ENCODE peak calls at places on chromosome 6, in four cellular contexts. Z, V, Q and P are unnamed samples.

GRCh38 chr6:168156742-168157265 is 77.8 kb upstream of the FRMD1 start:
- DNase-seq in V (no peak), Z (no peak), Q (no peak), P (no peak)

GRCh38 chr6:119147101-119148053 is 68.9 kb upstream of the FAM184A start:
- DNase-seq in V (peak), Q (peak), Z (peak), P (no peak)

GRCh38 chr6:150025201-150025917 is at the start of gene RAET1L:
- DNase-seq in Z (peak), Q (no peak), V (no peak), P (no peak)

GRCh38 chr6:149152521-149152920 is 165.0 kb upstream of the TAB2 start:
- DNase-seq in Q (no peak), V (no peak), Z (no peak), P (no peak)

GRCh38 chr6:158536891-158537798 is 22.7 kb upstream of the TMEM181 start:
- DNase-seq in Z (peak), V (no peak), Q (no peak), P (no peak)

GRCh38 chr6:150683320-150683719 is 83.6 kb downstream of the PLEKHG1 start:
- DNase-seq in V (no peak), Q (no peak), Z (no peak), P (no peak)

GRCh38 chr6:109515781-109516409 is 32.9 kb upstream of the ZBTB24 start:
- DNase-seq in Z (no peak), Q (no peak), V (no peak), P (no peak)

GRCh38 chr6:27133281-27134227 is 113.9 kb upstream of the PRSS16 start:
- DNase-seq in Q (peak), Z (no peak), V (peak), P (peak)

GRCh38 chr6:75528423-75528822 is 34.8 kb upstream of the FILIP1 start:
- DNase-seq in V (no peak), Z (peak), Q (no peak), P (no peak)

GRCh38 chr6:56242343-56242742 is 5.0 kb downstream of the COL21A1 start:
- DNase-seq in Q (no peak), Z (no peak), V (no peak), P (no peak)

GRCh38 chr6:11496152-11497060 is 41.1 kb upstream of the TMEM170B start:
- DNase-seq in Z (peak), Q (peak), V (peak), P (peak)

GRCh38 chr6:136696238-136696637 is 96.0 kb downstream of the MAP3K5 start:
- DNase-seq in Q (no peak), V (no peak), Z (peak), P (no peak)

GRCh38 chr6:134080171-134080795 is 27.9 kb upstream of the SLC2A12 start:
- DNase-seq in Q (no peak), V (no peak), Z (no peak), P (no peak)

GRCh38 chr6:35663447-35664235 is 25.1 kb downstream of the FKBP5 start:
- DNase-seq in Q (no peak), Z (peak), V (no peak), P (no peak)

GRCh38 chr6:42276008-42276890 is 58.6 kb upstream of the MRPS10 start:
- DNase-seq in Q (no peak), V (no peak), Z (peak), P (no peak)

GRCh38 chr6:26329763-26330511 is 35.1 kb upstream of the BTN3A2 start:
- DNase-seq in V (no peak), Q (peak), Z (no peak), P (peak)

GRCh38 chr6:35166160-35166919 is 25.2 kb upstream of the TCP11 start:
- DNase-seq in V (no peak), Z (no peak), Q (no peak), P (no peak)

GRCh38 chr6:42375905-42376304 is 75.8 kb downstream of the TRERF1 start:
- DNase-seq in V (no peak), Z (no peak), Q (no peak), P (no peak)

GRCh38 chr6:11354019-11354418 is 121.6 kb upstream of the NEDD9 start:
- DNase-seq in Q (peak), Z (peak), V (peak), P (no peak)

GRCh38 chr6:111975501-111975900 is 78.4 kb upstream of the CCN6 start:
- DNase-seq in Z (no peak), V (peak), Q (no peak), P (no peak)

GRCh38 chr6:157823001-157823522 is at the start of gene SNX9:
- DNase-seq in Z (no peak), V (no peak), Q (peak), P (peak)

GRCh38 chr6:158283304-158284005 is 28.8 kb upstream of the TULP4 start:
- DNase-seq in Q (no peak), Z (peak), V (no peak), P (no peak)

GRCh38 chr6:27375613-27376079 is 12.9 kb upstream of the ZNF391 start:
- DNase-seq in Q (no peak), Z (no peak), V (no peak), P (no peak)

GRCh38 chr6:106630366-106630765 is 988 bp downstream of the QRSL1 start:
- DNase-seq in Z (no peak), Q (no peak), V (no peak), P (no peak)

GRCh38 chr6:16059496-16059895 is 69.4 kb upstream of the MYLIP start:
- DNase-seq in Z (peak), V (no peak), Q (no peak), P (no peak)

GRCh38 chr6:32947552-32948465 is 5.1 kb downstream of the HLA-DMA start:
- DNase-seq in Q (peak), Z (no peak), V (no peak), P (no peak)

GRCh38 chr6:13678255-13678983 is 33.2 kb downstream of the RANBP9 start:
- DNase-seq in Q (no peak), Z (no peak), V (no peak), P (no peak)

GRCh38 chr6:45801471-45802289 is 214.0 kb downstream of the CLIC5 start:
- DNase-seq in V (peak), Z (no peak), Q (no peak), P (no peak)

GRCh38 chr6:111745186-111745585 is 128.1 kb downstream of the FYN start:
- DNase-seq in V (no peak), Q (no peak), Z (no peak), P (no peak)

GRCh38 chr6:7146079-7146828 is 38.5 kb downstream of the RREB1 start:
- DNase-seq in Q (no peak), Z (no peak), V (no peak), P (peak)

GRCh38 chr6:31225735-31226134 is 46.2 kb downstream of the HLA-C start:
- DNase-seq in V (no peak), Z (no peak), Q (no peak), P (no peak)

GRCh38 chr6:30818426-30818841 is 65.9 kb upstream of the DDR1 start:
- DNase-seq in Q (no peak), Z (peak), V (no peak), P (no peak)

GRCh38 chr6:2157441-2158127 is 87.8 kb downstream of the GMDS start:
- DNase-seq in Z (peak), V (no peak), Q (no peak), P (no peak)

GRCh38 chr6:118618676-118619377 is 32.6 kb downstream of the CEP85L start:
- DNase-seq in Q (peak), Z (no peak), V (peak), P (peak)

GRCh38 chr6:89501239-89501638 is 68.3 kb downstream of the ANKRD6 start:
- DNase-seq in Z (no peak), V (no peak), Q (no peak), P (no peak)

GRCh38 chr6:155853011-155853410 is 397.4 kb upstream of the NOX3 start:
- DNase-seq in Z (no peak), Q (no peak), V (no peak), P (no peak)